ENCODE peak calls at places on chromosomes 12 and 14, in nine cellular contexts. O, M, I, X, E, K, L, W and N are unnamed samples.

GRCh38 chr12:132986885-132987225 is 688 bp downstream of the ZNF26 start:
- DNase-seq in W (no peak), L (no peak), M (no peak), X (no peak), E (no peak), K (peak), I (peak), O (peak), N (no peak)

GRCh38 chr14:104658325-104658712 is 31.1 kb upstream of the INF2 start:
- DNase-seq in I (no peak), W (no peak), X (no peak), K (peak), L (no peak), E (no peak), M (no peak), O (no peak), N (no peak)

GRCh38 chr12:90366286-90366685 is 588.7 kb downstream of the CCER1 start:
- DNase-seq in E (no peak), O (peak), W (no peak), K (no peak), M (no peak), X (no peak), I (no peak), L (no peak), N (no peak)

GRCh38 chr12:104715562-104716182 is 242.4 kb downstream of the SLC41A2 start:
- DNase-seq in X (no peak), W (no peak), I (no peak), E (no peak), M (no peak), K (peak), L (no peak), O (no peak), N (no peak)

GRCh38 chr12:122081108-122081696 is 2.6 kb downstream of the MLXIP start:
- DNase-seq in E (no peak), L (no peak), M (no peak), X (no peak), O (peak), W (no peak), K (no peak), I (peak), N (no peak)

GRCh38 chr12:56995930-56996496 is 10.3 kb downstream of the ZBTB39 start:
- DNase-seq in I (no peak), M (no peak), L (no peak), K (no peak), O (no peak), X (no peak), W (no peak), E (no peak), N (no peak)

GRCh38 chr12:29149691-29150382 is 759 bp downstream of the FAR2 start:
- DNase-seq in W (no peak), I (no peak), E (no peak), O (no peak), X (peak), K (no peak), M (no peak), L (no peak), N (peak)

GRCh38 chr14:21506557-21506956 is 4.6 kb downstream of the METTL3 start:
- DNase-seq in O (no peak), K (no peak), M (no peak), E (no peak), L (no peak), W (no peak), X (no peak), I (no peak), N (no peak)

GRCh38 chr12:102478416-102479098 is 1.8 kb downstream of the IGF1 start:
- DNase-seq in I (peak), W (no peak), M (no peak), L (peak), X (no peak), E (no peak), K (peak), O (no peak), N (peak)

GRCh38 chr12:12560587-12561304 is 1.9 kb downstream of the DUSP16 start:
- DNase-seq in X (no peak), E (peak), L (peak), O (peak), M (peak), W (no peak), I (peak), K (peak), N (peak)

GRCh38 chr12:80551897-80552296 is 107.9 kb downstream of the PTPRQ start:
- DNase-seq in L (no peak), I (peak), X (no peak), E (no peak), K (no peak), W (no peak), O (peak), M (peak), N (no peak)

GRCh38 chr12:87870493-87870892 is 158.7 kb downstream of the C12orf50 start:
- DNase-seq in M (no peak), L (no peak), O (no peak), K (no peak), I (no peak), E (no peak), W (no peak), X (no peak), N (no peak)

GRCh38 chr12:87871061-87871460 is 158.1 kb downstream of the C12orf50 start:
- DNase-seq in O (peak), W (no peak), X (no peak), L (no peak), I (no peak), K (no peak), M (no peak), E (no peak), N (no peak)

GRCh38 chr12:87870061-87870460 is 159.1 kb downstream of the C12orf50 start:
- DNase-seq in I (peak), E (no peak), W (no peak), O (peak), K (no peak), X (no peak), L (no peak), M (no peak), N (no peak)

GRCh38 chr12:87866602-87867292 is 162.5 kb downstream of the C12orf50 start:
- DNase-seq in M (no peak), O (peak), K (peak), E (no peak), I (peak), L (no peak), W (no peak), X (no peak), N (no peak)
- TF ChIP-seq CTCF in M (peak), O (peak), K (peak), E (no peak), I (peak), L (peak), W (no peak), X (no peak), N (peak)

GRCh38 chr12:107319536-107320030 is 226.2 kb upstream of the CRY1 start:
- DNase-seq in L (no peak), I (no peak), K (no peak), O (no peak), W (no peak), M (no peak), E (no peak), X (no peak), N (peak)

GRCh38 chr12:107318554-107318803 is 225.1 kb upstream of the CRY1 start:
- DNase-seq in O (no peak), E (no peak), L (no peak), I (no peak), X (no peak), W (no peak), K (no peak), M (no peak), N (no peak)

GRCh38 chr12:107318804-107319535 is 225.6 kb upstream of the CRY1 start:
- DNase-seq in W (no peak), E (peak), M (peak), X (peak), I (peak), O (peak), K (no peak), L (no peak), N (peak)

GRCh38 chr12:107320031-107320928 is 226.9 kb upstream of the CRY1 start:
- DNase-seq in W (no peak), X (no peak), L (no peak), M (peak), E (peak), K (no peak), I (peak), O (peak), N (peak)

DNA sequence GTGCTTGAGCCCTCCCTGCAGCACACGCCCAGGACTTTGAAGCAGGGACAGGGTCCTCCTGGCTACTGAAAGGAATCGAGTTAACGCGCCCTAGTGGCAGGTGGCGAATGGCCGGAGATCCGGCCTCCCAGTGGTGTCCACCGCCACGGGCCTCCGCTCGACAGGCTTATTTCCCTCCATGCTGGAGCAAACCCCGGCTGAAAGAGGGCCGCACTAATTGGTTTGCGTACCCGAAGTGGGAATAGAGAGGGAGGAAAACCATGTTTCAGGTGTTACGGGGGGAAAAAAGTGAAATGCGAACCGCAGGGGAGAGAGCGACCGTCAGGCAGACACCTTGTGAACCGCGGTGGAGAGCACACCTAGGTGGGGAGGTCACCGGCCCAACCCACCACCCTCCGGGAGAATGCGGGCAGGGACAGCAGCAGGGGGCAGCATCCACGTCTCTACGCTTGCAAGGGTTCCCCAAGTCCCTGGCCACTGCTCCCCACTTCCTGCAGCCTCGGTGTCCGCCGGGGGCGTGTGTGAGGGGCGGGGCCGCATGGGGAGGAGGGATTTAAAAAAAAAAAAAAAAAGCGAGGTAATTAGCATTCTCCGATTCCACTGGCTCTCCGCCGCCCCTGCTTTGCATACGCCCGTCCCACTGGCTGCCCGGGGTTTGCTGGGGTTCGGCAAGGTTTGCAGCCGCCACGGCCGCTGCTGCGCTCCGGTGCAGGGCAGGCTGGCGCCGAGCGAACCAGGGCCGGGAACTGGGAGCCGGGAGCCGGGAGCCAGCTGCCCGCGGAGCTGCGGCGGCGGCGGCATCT is 224.6 kb upstream of the CRY1 start:
- DNase-seq in L (peak), M (peak), I (peak), X (peak), W (peak), K (no peak), O (peak), E (peak), N (peak)
- TF ChIP-seq CTCF in L (no peak), M (peak), I (peak), X (no peak), W (no peak), K (no peak), O (peak), E (no peak), N (peak)

GRCh38 chr14:94386085-94387031 is 2.0 kb downstream of the SERPINA1 start:
- DNase-seq in X (no peak), W (no peak), E (no peak), I (no peak), L (no peak), M (no peak), O (no peak), K (no peak), N (no peak)

GRCh38 chr14:94387051-94388026 is 1.1 kb downstream of the SERPINA1 start:
- DNase-seq in M (no peak), L (no peak), K (no peak), W (no peak), O (no peak), I (no peak), E (no peak), X (no peak), N (no peak)

GRCh38 chr14:94389731-94390371 is 1.4 kb upstream of the SERPINA1 start:
- DNase-seq in L (no peak), E (no peak), O (no peak), W (no peak), K (no peak), M (no peak), X (no peak), I (no peak), N (no peak)

GRCh38 chr14:94388896-94389469 is 581 bp upstream of the SERPINA1 start:
- DNase-seq in E (no peak), M (no peak), W (no peak), X (no peak), L (no peak), O (no peak), I (no peak), K (no peak), N (no peak)

GRCh38 chr14:94388027-94388895 is at the start of gene SERPINA1:
- DNase-seq in K (no peak), M (peak), I (peak), E (no peak), X (no peak), L (no peak), W (no peak), O (no peak), N (no peak)
- TF ChIP-seq CTCF in K (no peak), M (no peak), I (no peak), E (no peak), X (no peak), L (no peak), W (no peak), O (no peak), N (no peak)

DNA sequence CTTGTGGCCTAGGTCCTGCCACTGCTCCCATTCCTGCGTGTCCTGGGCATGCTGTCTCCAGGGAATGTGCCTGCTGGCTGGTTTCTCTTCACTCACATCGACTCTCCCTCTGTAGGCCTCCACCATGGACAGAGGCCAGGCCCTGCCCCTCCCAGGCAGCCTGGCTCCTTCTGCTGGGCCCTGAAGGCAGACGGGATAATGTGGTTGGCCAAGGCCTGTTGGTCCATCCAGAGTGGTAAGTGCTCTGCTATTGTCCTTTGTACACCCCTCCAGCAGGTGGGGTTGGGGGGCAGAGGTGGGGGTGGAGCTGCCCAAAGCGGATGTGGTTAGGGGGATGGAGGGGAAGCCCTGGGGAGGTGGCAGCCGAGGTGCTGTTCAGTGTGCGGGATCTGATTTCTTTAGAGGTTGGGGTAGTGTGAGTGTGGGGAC is 9.5 kb upstream of the NR4A1 start:
- DNase-seq in W (peak), O (peak), X (no peak), I (no peak), L (peak), E (peak), M (no peak), K (peak), N (peak)
- TF ChIP-seq CTCF in W (no peak), O (no peak), X (no peak), I (no peak), L (peak), E (no peak), M (no peak), K (peak), N (peak)

GRCh38 chr14:101929946-101930345 is 34.4 kb upstream of the DYNC1H1 start:
- DNase-seq in K (no peak), L (no peak), O (no peak), M (no peak), X (no peak), E (no peak), W (no peak), I (no peak), N (no peak)
- TF ChIP-seq CTCF in K (no peak), L (no peak), O (no peak), M (no peak), X (no peak), E (no peak), W (no peak), I (no peak), N (no peak)

GRCh38 chr14:103547941-103548462 is 14.5 kb downstream of the BAG5 start:
- DNase-seq in K (no peak), I (no peak), M (no peak), L (no peak), W (no peak), O (no peak), E (no peak), X (no peak), N (no peak)

GRCh38 chr14:103548463-103549351 is 13.8 kb downstream of the BAG5 start:
- DNase-seq in K (no peak), W (no peak), L (no peak), M (no peak), O (no peak), X (no peak), I (no peak), E (no peak), N (no peak)

GRCh38 chr14:103550451-103551337 is 11.8 kb downstream of the BAG5 start:
- DNase-seq in L (no peak), O (no peak), W (no peak), M (no peak), K (no peak), E (no peak), X (no peak), I (no peak), N (no peak)

GRCh38 chr14:103551338-103551762 is 11.1 kb downstream of the BAG5 start:
- DNase-seq in L (no peak), M (no peak), O (peak), E (peak), I (no peak), W (no peak), K (no peak), X (no peak), N (no peak)

GRCh38 chr14:103549361-103550311 is 12.8 kb downstream of the BAG5 start:
- DNase-seq in W (no peak), K (no peak), I (no peak), M (no peak), O (no peak), X (no peak), L (no peak), E (peak), N (no peak)
- TF ChIP-seq CTCF in W (no peak), K (no peak), I (no peak), M (peak), O (no peak), X (no peak), L (no peak), E (peak), N (no peak)

DNA sequence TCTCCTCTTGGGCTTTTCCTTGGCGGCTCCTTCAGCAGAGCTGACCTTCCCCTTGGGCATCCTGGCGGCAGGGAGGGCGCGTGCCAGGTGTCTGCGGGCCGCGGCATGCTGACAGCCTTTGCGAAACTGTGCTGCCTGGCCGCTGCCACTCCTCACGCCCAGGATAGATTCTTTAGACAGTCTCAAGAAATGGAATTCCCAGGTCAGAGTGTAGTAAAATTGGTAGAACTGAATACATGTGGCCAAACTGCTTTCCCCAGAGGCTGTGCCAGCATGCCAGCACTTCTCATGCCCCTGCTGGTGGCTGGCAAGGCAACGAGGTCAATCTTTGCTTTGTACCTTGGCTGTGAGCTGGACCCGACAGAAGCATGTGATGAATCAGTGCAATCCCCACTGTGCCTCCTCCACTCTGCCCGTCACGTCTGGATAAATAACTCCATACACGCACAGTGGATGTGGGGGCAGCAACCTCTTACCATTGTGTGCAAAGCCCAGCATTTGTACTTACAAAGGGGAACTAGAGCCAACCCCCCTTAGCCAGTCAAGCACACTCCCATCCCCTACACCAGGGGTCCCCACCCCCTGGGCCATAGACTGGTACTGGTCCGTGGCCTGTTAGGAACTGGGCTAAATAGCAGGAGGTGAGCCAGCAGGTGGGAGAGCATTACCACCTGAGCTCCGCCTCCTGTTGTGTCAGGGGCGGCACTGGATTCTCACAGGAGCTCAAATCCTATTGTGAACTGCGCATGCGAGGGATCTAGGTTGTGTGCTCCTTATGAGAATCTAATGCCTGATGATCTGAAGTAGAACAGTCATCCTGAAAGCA is 90.9 kb downstream of the ACTN1 start:
- DNase-seq in I (no peak), X (no peak), E (no peak), K (no peak), W (no peak), O (peak), M (no peak), L (no peak), N (no peak)
- TF ChIP-seq CTCF in I (no peak), X (no peak), E (no peak), K (no peak), W (no peak), O (no peak), M (no peak), L (no peak), N (no peak)